ENCODE peak calls at places on chromosomes 1 and 21, in ten cellular contexts. T is brain microvascular endothelial cell, Z is HL-60, V is fibroblast of pulmonary artery, O is stomach, Y is pancreas, L is PC-3, C is fibroblast of lung, E is breast epithelium, X is psoas muscle. A is an unnamed sample.

GRCh38 chr1:221961532-221962292 is 219.8 kb upstream of the DUSP10 start:
- DNase-seq in T (peak; percentile 54), Z (peak; percentile 66), V (peak; percentile 41), O (no peak), Y (no peak), L (peak; percentile 93), C (peak; percentile 83), E (no peak), X (no peak), A (peak; percentile 44)

GRCh38 chr1:233945573-233945972 is 41.1 kb downstream of the SLC35F3 start:
- DNase-seq in T (no peak), Z (no peak), V (no peak), O (no peak), Y (no peak), L (peak; percentile 75), C (peak; percentile 56), E (no peak), X (no peak), A (no peak)

GRCh38 chr1:64240209-64240608 is 36.8 kb downstream of the UBE2U start:
- DNase-seq in T (no peak), Z (no peak), V (peak; percentile 51), O (no peak), Y (no peak), L (no peak), C (peak; percentile 30), E (no peak), X (no peak), A (peak; percentile 79)

GRCh38 chr1:89659322-89660061 is 26.6 kb downstream of the LRRC8C start:
- DNase-seq in T (no peak), Z (no peak), V (no peak), O (no peak), Y (no peak), L (no peak), C (peak; percentile 10), E (no peak), X (no peak), A (no peak)

GRCh38 chr1:21651214-21652042 is 17.7 kb downstream of the RAP1GAP start:
- DNase-seq in T (no peak), Z (no peak), V (no peak), O (peak; percentile 63), Y (peak; percentile 82), L (peak; percentile 43), C (peak; percentile 27), E (no peak), X (no peak), A (no peak)

GRCh38 chr1:81738902-81739301 is 61.8 kb upstream of the ADGRL2 start:
- DNase-seq in T (no peak), Z (no peak), V (no peak), O (no peak), Y (no peak), L (no peak), C (peak; percentile 20), E (no peak), X (no peak), A (no peak)

GRCh38 chr21:31156662-31157061 is 118.4 kb upstream of the KRTAP19-8 start:
- DNase-seq in T (no peak), Z (no peak), V (no peak), O (no peak), Y (no peak), L (no peak), C (no peak), E (no peak), X (no peak), A (no peak)

GRCh38 chr1:38029725-38030511 is 16.7 kb downstream of the POU3F1 start:
- DNase-seq in T (peak; percentile 64), Z (no peak), V (peak; percentile 68), O (no peak), Y (peak; percentile 68), L (peak; percentile 83), C (peak; percentile 78), E (no peak), X (peak; percentile 37), A (peak; percentile 56)

GRCh38 chr1:162305969-162306368 is 70.7 kb downstream of the SPATA46 start:
- DNase-seq in T (peak; percentile 43), Z (no peak), V (peak; percentile 36), O (no peak), Y (no peak), L (peak; percentile 70), C (peak; percentile 56), E (no peak), X (no peak), A (peak; percentile 12)

GRCh38 chr1:32881871-32882850 is 4.1 kb upstream of the HPCA start:
- DNase-seq in T (no peak), Z (no peak), V (no peak), O (peak; percentile 49), Y (no peak), L (no peak), C (no peak), E (no peak), X (no peak), A (no peak)

GRCh38 chr1:18955442-18956188 is 861 bp downstream of the IFFO2 start:
- DNase-seq in T (no peak), Z (peak; percentile 40), V (no peak), O (peak; percentile 55), Y (peak; percentile 79), L (peak; percentile 39), C (no peak), E (no peak), X (peak; percentile 39), A (no peak)

DNA sequence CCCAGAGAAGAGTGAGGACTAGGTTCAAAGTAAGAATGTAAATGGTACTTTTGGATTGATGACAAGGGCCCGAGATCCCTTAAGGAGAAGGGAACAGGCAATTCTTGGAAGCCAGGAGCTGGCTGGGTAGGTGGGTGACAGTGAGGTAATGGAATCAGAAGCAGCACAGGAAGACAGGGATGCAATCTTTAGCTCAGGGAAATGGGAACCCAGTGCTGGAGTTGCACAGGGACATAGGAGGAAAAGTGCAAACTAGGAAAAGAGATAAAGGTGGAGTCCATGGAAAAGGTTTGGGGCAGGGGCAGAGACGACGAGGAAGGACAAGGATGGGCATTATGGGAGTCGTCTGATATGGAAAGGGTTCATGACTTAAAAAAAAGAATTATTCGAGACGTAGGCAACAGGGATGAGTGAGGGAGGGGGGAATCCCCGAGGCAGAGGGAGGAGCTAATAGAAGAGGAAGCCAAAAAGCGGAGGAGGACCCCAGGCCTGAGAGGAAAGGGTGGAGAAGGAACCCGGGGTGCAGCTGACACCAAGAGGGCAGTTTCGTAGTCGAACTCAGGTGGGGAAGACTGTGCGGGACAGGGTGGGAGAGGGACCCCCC is 495 bp downstream of the PI4KB start:
- DNase-seq in T (peak; percentile 43), Z (peak; percentile 83), V (peak; percentile 57), O (peak; percentile 38), Y (no peak), L (peak; percentile 33), C (peak; percentile 42), E (no peak), X (peak; percentile 40), A (peak; percentile 52)
- H3K4me3 ChIP-seq in T (peak overlapping the region; percentile 85), Z (peak overlapping the region; percentile 70), V (peak overlapping the region; percentile 84), O (peak overlapping the region; percentile 87), Y (peak overlapping the region; percentile 69), L (peak overlapping the region; percentile 72), C (peak overlapping the region; percentile 93), E (peak overlapping the region; percentile 68), X (peak overlapping the region; percentile 92), A (peak overlapping the region; percentile 90)

DNA sequence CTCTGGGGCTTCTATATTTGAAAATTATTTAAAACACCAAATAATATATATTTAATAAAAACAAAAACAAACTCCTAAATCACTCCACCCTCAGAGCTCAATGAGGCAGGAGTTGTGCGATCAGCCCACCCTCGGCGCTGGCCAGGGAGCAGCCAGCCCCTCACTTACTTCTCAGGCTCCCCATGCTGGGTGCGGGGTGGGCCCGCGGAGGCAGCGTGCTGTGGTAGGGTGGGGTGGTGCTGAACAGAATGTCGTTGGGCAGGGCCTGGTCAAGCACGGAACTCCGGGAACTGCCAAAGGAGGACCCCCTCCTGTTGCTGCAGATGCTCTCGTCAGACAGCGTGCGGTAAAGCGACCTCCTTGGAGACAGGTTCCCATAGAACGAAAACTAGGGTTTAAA is 204.5 kb downstream of the SIPA1L2 start:
- DNase-seq in T (no peak), Z (no peak), V (no peak), O (no peak), Y (no peak), L (no peak), C (no peak), E (no peak), X (no peak), A (no peak)
- TF ChIP-seq CTCF in T (no peak), Z (no peak), V (no peak), O (no peak), Y (no peak), L (no peak), C (no peak), E (no peak), X (no peak), A (no peak)

GRCh38 chr21:41926807-41927171 is 27.0 kb downstream of the C2CD2 start:
- DNase-seq in T (no peak), Z (no peak), V (no peak), O (no peak), Y (no peak), L (no peak), C (no peak), E (no peak), X (no peak), A (no peak)

GRCh38 chr21:41931041-41931451 is 22.8 kb downstream of the C2CD2 start:
- DNase-seq in T (no peak), Z (no peak), V (peak; percentile 48), O (no peak), Y (no peak), L (no peak), C (peak; percentile 23), E (no peak), X (no peak), A (peak; percentile 46)

GRCh38 chr21:41929248-41929647 is 24.6 kb downstream of the C2CD2 start:
- DNase-seq in T (no peak), Z (peak; percentile 33), V (no peak), O (no peak), Y (no peak), L (no peak), C (no peak), E (no peak), X (no peak), A (no peak)

GRCh38 chr21:41927727-41928409 is 25.9 kb downstream of the C2CD2 start:
- DNase-seq in T (no peak), Z (peak; percentile 81), V (no peak), O (no peak), Y (no peak), L (no peak), C (no peak), E (no peak), X (no peak), A (no peak)

GRCh38 chr21:41928621-41929220 is 25.1 kb downstream of the C2CD2 start:
- DNase-seq in T (no peak), Z (peak; percentile 57), V (no peak), O (no peak), Y (no peak), L (no peak), C (no peak), E (no peak), X (no peak), A (no peak)
- H3K4me3 ChIP-seq in T (no peak overlapping the region), Z (no peak overlapping the region), V (no peak overlapping the region), O (no peak overlapping the region), Y (no peak overlapping the region), L (no peak overlapping the region), C (no peak overlapping the region), E (no peak overlapping the region), X (no peak overlapping the region), A (no peak overlapping the region)

DNA sequence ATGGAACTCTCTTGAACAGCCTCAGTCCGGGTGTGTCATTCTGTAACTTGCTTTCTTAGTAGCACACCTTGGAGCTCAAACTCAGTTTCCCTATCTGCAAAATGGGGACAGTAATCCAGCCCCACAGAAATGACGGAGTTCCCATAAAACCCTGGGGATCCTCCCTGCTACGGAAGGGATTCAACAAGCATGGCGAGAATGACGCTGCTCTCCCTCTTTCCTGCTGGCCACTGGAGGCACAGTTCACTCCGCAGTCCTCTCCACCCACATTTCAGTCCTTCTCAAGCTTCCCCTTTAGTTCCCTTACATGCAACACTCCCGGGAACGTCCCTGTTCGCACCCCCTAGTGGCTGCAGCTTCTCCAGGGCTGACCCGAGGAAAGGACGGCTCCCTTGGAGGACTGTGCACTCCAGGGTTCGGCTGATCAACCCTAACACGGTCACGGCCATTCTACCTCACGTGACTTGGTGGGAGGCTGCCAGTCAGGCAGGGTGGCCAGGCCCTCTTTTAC is 20.6 kb downstream of the RUNX3 start:
- DNase-seq in T (peak; percentile 82), Z (no peak), V (peak; percentile 85), O (peak; percentile 61), Y (no peak), L (peak; percentile 40), C (peak; percentile 82), E (no peak), X (peak; percentile 53), A (peak; percentile 80)
- TF ChIP-seq CTCF in T (peak; percentile 85), Z (no peak), V (peak; percentile 72), O (peak; percentile 46), Y (peak; percentile 14), L (peak; percentile 66), C (peak; percentile 47), E (no peak), X (peak; percentile 27), A (peak; percentile 74)